ENCODE peak calls at places on chromosomes 12 and 14, in four cellular contexts. One of them, this sample, is unnamed. For H3K27me3, the result is how much of the 10 kb centered on the place peaks cover.

GRCh38 chr12:72346331-72346944 is 74.3 kb downstream of the TRHDE start:
- DNase-seq in body of pancreas: peak
- DNase-seq in uterus: peak
- DNase-seq in suprapubic skin: no peak
- DNase-seq in this sample: no peak

GRCh38 chr14:100439781-100440180 is 116.6 kb downstream of the SLC25A47 start:
- DNase-seq in suprapubic skin: no peak
- DNase-seq in uterus: peak
- DNase-seq in body of pancreas: peak
- DNase-seq in this sample: peak

GRCh38 chr12:2555487-2556082 is 239.2 kb upstream of the FKBP4 start:
- DNase-seq in uterus: no peak
- DNase-seq in body of pancreas: no peak
- DNase-seq in suprapubic skin: no peak
- DNase-seq in this sample: no peak

GRCh38 chr14:103613517-103613916 is 15.5 kb upstream of the KLC1 start:
- DNase-seq in suprapubic skin: no peak
- DNase-seq in body of pancreas: no peak
- DNase-seq in uterus: no peak
- DNase-seq in this sample: no peak

GRCh38 chr12:90124289-90124688 is 415.7 kb upstream of the ATP2B1 start:
- DNase-seq in suprapubic skin: no peak
- DNase-seq in body of pancreas: no peak
- DNase-seq in uterus: no peak
- DNase-seq in this sample: no peak

GRCh38 chr14:69460093-69460701 is 24.3 kb upstream of the PLEKHD1 start:
- DNase-seq in uterus: peak
- DNase-seq in body of pancreas: peak
- DNase-seq in suprapubic skin: no peak
- DNase-seq in this sample: no peak

GRCh38 chr12:92068441-92068840 is 77.2 kb downstream of the BTG1 start:
- DNase-seq in uterus: no peak
- DNase-seq in body of pancreas: no peak
- DNase-seq in suprapubic skin: no peak
- DNase-seq in this sample: no peak

GRCh38 chr12:13099066-13099909 is 4.2 kb downstream of the GSG1 start:
- DNase-seq in suprapubic skin: no peak
- DNase-seq in uterus: no peak
- DNase-seq in body of pancreas: no peak
- DNase-seq in this sample: no peak

GRCh38 chr12:54052745-54053624 is 650 bp upstream of the HOXC4 start:
- DNase-seq in suprapubic skin: no peak
- DNase-seq in uterus: no peak
- DNase-seq in body of pancreas: no peak
- DNase-seq in this sample: no peak
- H3K27me3 ChIP-seq in suprapubic skin: under half
- H3K27me3 ChIP-seq in uterus: under half
- H3K27me3 ChIP-seq in body of pancreas: under half
- H3K27me3 ChIP-seq in this sample: under half

DNA sequence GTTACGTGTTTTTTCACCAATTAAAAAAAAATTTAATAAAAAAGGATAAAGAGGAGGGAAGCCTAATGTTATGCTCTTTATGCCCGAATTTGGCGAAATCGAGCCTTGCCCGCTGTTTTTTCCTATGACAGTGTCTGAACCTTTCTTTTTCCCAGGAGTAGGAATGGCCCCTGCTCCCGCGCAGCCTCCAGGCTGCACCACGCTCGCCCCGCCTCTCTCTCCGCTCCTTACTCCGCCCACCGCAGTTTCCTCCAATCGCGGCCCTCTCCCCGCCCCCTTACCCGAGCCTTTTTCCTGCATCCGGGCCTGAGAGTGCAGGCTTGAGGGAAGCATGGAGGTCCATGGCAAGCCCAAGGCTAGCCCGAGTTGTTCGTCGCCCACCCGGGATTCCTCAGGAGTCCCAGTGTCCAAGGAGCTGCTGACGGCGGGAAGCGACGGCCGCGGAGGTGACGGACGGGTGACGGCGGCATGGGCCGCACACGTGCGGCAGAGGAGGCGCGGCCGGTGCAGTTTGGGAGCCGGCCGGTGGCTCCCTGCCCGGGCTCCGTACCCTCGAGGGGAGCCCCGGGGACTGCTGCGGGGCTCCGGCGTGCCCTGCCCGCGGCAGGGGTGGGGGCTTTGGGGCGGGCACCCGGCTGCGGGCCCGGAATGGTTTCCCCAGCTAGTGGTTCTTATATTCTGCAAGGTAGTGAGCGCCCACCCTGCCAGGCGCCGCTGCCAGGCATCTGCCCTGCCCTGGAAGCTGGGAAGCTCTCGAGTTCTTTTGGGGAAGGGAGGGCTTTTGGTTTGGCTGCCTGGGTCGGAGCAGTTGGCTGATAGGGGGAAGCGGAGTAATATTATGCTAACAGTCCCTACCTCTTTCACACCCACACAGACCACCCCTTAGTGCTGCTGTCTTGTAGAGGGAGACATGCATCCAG is at the start of gene NOPCHAP1:
- DNase-seq in uterus: peak
- DNase-seq in body of pancreas: peak
- DNase-seq in suprapubic skin: peak
- DNase-seq in this sample: peak
- TF ChIP-seq POLR2A in uterus: peak
- TF ChIP-seq POLR2A in body of pancreas: peak
- TF ChIP-seq POLR2A in suprapubic skin: no peak
- TF ChIP-seq POLR2A in this sample: peak

GRCh38 chr12:48184549-48184922 is 1.1 kb downstream of the CCDC184 start:
- DNase-seq in suprapubic skin: no peak
- DNase-seq in uterus: no peak
- DNase-seq in body of pancreas: no peak
- DNase-seq in this sample: no peak
- H3K27me3 ChIP-seq in suprapubic skin: half or more
- H3K27me3 ChIP-seq in uterus: under half
- H3K27me3 ChIP-seq in body of pancreas: under half
- H3K27me3 ChIP-seq in this sample: under half

GRCh38 chr12:3752096-3752709 is 706 bp downstream of the CRACR2A start:
- DNase-seq in uterus: peak
- DNase-seq in body of pancreas: peak
- DNase-seq in suprapubic skin: no peak
- DNase-seq in this sample: peak

GRCh38 chr12:3751151-3752095 is 1.5 kb downstream of the CRACR2A start:
- DNase-seq in body of pancreas: no peak
- DNase-seq in uterus: no peak
- DNase-seq in suprapubic skin: no peak
- DNase-seq in this sample: peak

GRCh38 chr12:3750616-3751015 is 2.3 kb downstream of the CRACR2A start:
- DNase-seq in suprapubic skin: no peak
- DNase-seq in body of pancreas: no peak
- DNase-seq in uterus: no peak
- DNase-seq in this sample: no peak

GRCh38 chr12:3753549-3754284 is 808 bp upstream of the CRACR2A start:
- DNase-seq in body of pancreas: no peak
- DNase-seq in uterus: peak
- DNase-seq in suprapubic skin: no peak
- DNase-seq in this sample: no peak

DNA sequence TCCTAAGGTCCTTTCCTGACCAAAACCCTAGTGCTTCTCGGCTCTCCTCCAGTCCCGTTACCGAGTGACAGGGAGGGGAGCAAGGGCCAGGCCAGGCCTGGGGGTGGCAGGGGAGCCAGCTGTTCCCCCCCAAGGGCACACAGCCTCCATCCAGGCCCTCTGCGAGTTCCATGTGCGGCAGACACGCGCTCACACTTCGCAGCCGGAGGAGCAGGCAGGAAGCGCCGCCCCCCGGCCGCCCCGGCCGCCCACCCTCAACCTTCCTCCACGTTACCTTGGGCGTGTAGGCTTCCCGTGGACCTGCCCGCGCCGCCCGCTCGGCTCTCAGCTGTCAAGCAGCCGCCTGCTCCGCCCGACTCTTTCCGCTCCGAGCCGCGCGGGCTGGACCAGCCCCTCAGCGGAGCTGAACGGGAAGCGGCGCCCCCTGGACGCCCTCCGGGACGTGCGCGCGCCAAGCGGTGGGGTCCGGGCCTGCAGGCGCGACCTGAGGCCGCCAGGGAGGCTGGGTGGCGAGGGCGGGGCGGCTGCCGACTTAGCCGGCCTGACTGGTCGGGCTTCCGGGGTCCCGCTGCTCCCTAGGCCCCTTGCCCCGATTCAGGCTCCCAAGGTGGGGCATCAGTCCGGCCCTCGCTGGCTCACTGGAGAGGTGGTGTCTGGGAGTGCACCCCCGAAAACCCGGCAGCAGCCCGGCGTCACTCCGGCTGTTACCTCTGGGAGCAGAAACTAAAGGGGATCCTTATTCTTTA is at the start of gene CRACR2A:
- DNase-seq in body of pancreas: peak
- DNase-seq in suprapubic skin: no peak
- DNase-seq in uterus: peak
- DNase-seq in this sample: peak
- TF ChIP-seq POLR2A in body of pancreas: peak
- TF ChIP-seq POLR2A in suprapubic skin: no peak
- TF ChIP-seq POLR2A in uterus: no peak
- TF ChIP-seq POLR2A in this sample: no peak

This sample was measured in right lobe of liver.